ENCODE peak calls at places on chromosomes 1 and 21, in seven cellular contexts. J is NCI-H1105 treated with DMSO at 0.1 percent for 48 hours; L is activated CD4-positive, alpha-beta T cell treated with anti-CD3 and anti-CD28 coated beads for 4 hours; Z is anterior cingulate cortex; M is activated naive CD8-positive, alpha-beta T cell treated with anti-CD3 and anti-CD28 coated beads, Interleukin-2, amount 50 U/mL, for 16 hours; U is ACHN; O is AG08396. Y is an unnamed sample.
A peak's percentile ranks its signal among the peaks of the same experiment; 100 is the strongest.

GRCh38 chr21:33451634-33452071 is 28.1 kb downstream of the TMEM50B start:
- DNase-seq in J (no peak), L (no peak), Z (no peak), M (no peak), U (no peak), O (no peak), Y (no peak)

GRCh38 chr21:33402011-33402979 is 918 bp upstream of the IFNGR2 start:
- DNase-seq in J (no peak), L (peak; percentile 26), Z (peak; percentile 17), M (no peak), U (no peak), O (peak; percentile 67), Y (no peak)

GRCh38 chr1:204528241-204528640 is 12.0 kb downstream of the MDM4 start:
- DNase-seq in J (no peak), L (no peak), Z (no peak), M (no peak), U (no peak), O (no peak), Y (no peak)

GRCh38 chr1:24939040-24939439 is 9.0 kb upstream of the RUNX3 start:
- DNase-seq in J (no peak), L (no peak), Z (no peak), M (no peak), U (no peak), O (no peak), Y (no peak)

GRCh38 chr21:15730484-15731242 is 881 bp downstream of the USP25 start:
- DNase-seq in J (no peak), L (no peak), Z (peak; percentile 43), M (no peak), U (no peak), O (no peak), Y (peak; percentile 43)

GRCh38 chr21:41824466-41825207 is 54.5 kb downstream of the PRDM15 start:
- DNase-seq in J (no peak), L (no peak), Z (no peak), M (no peak), U (no peak), O (no peak), Y (no peak)

GRCh38 chr1:30725450-30726095 is 2.2 kb upstream of the MATN1 start:
- DNase-seq in J (no peak), L (no peak), Z (no peak), M (no peak), U (no peak), O (no peak), Y (no peak)

GRCh38 chr1:18939398-18940302 is 16.8 kb downstream of the IFFO2 start:
- DNase-seq in J (no peak), L (no peak), Z (no peak), M (no peak), U (no peak), O (peak; percentile 57), Y (no peak)

GRCh38 chr1:80218112-80218511 is 1211.6 kb upstream of the ADGRL4 start:
- DNase-seq in J (peak; percentile 48), L (no peak), Z (no peak), M (no peak), U (peak; percentile 65), O (peak; percentile 7), Y (peak; percentile 78)

GRCh38 chr1:180188679-180189175 is 34.1 kb downstream of the QSOX1 start:
- DNase-seq in J (no peak), L (no peak), Z (no peak), M (no peak), U (no peak), O (no peak), Y (no peak)

GRCh38 chr1:54163573-54163972 is 10.8 kb upstream of the CDCP2 start:
- DNase-seq in J (no peak), L (no peak), Z (no peak), M (no peak), U (no peak), O (no peak), Y (no peak)

GRCh38 chr1:11406845-11407244 is 72.1 kb upstream of the DISP3 start:
- DNase-seq in J (no peak), L (no peak), Z (no peak), M (no peak), U (no peak), O (no peak), Y (no peak)

GRCh38 chr1:209743145-209743482 is 12.7 kb upstream of the TRAF3IP3 start:
- DNase-seq in J (no peak), L (no peak), Z (no peak), M (no peak), U (no peak), O (peak; percentile 41), Y (no peak)

GRCh38 chr1:187621961-187622360 is 793.2 kb downstream of the PLA2G4A start:
- DNase-seq in J (no peak), L (no peak), Z (no peak), M (no peak), U (no peak), O (no peak), Y (peak; percentile 93)

GRCh38 chr1:8529901-8530300 is 212.0 kb downstream of the SLC45A1 start:
- DNase-seq in J (no peak), L (no peak), Z (no peak), M (no peak), U (no peak), O (no peak), Y (no peak)

GRCh38 chr1:208333676-208334075 is 89.5 kb upstream of the PLXNA2 start:
- DNase-seq in J (no peak), L (no peak), Z (no peak), M (no peak), U (no peak), O (no peak), Y (no peak)

Y was measured in NCI-H446.